ENCODE peak calls at places on chromosomes 1 and 21, in ten cellular contexts. S is T follicular helper cell; C is stimulated activated CD4-positive, alpha-beta T cell treated with anti-CD3 and anti-CD28 coated beads, TNF-alpha, amount 100 ng/mL, for 4 hours; K is trophoblast cell; T is mucosa of gallbladder; G is activated gamma-delta T cell; V is Caco-2; I is NCI-H82; L is activated T-cell treated with anti-CD3 and anti-CD28 coated beads for 4 hours; Z is LoVo. W is an unnamed sample.

GRCh38 chr1:100277866-100278265 is 11.8 kb downstream of the RTCA start:
- DNase-seq in S (peak; percentile 7), C (no peak), K (no peak), T (no peak), G (no peak), V (no peak), I (no peak), L (peak; percentile 19), Z (no peak), W (peak; percentile 21)

GRCh38 chr1:16900771-16901170 is 5.0 kb downstream of the RNU1-2 start:
- DNase-seq in S (no peak), C (no peak), K (no peak), T (no peak), G (no peak), V (peak; percentile 64), I (peak; percentile 98), L (no peak), Z (no peak), W (no peak)

GRCh38 chr1:208298593-208299233 is 54.5 kb upstream of the PLXNA2 start:
- DNase-seq in S (no peak), C (no peak), K (no peak), T (no peak), G (no peak), V (no peak), I (peak; percentile 46), L (no peak), Z (no peak), W (no peak)

GRCh38 chr1:14017531-14017961 is 317.6 kb downstream of the PRDM2 start:
- DNase-seq in S (no peak), C (no peak), K (no peak), T (peak; percentile 89), G (no peak), V (no peak), I (no peak), L (no peak), Z (no peak), W (no peak)

GRCh38 chr1:1421147-1421906 is at the start of gene ANKRD65:
- DNase-seq in S (no peak), C (no peak), K (no peak), T (no peak), G (no peak), V (no peak), I (peak; percentile 97), L (no peak), Z (no peak), W (no peak)

GRCh38 chr1:63615809-63616420 is 22.7 kb downstream of the PGM1 start:
- DNase-seq in S (peak; percentile 40), C (peak; percentile 1), K (peak; percentile 95), T (peak; percentile 78), G (no peak), V (peak; percentile 74), I (peak; percentile 87), L (peak; percentile 69), Z (peak; percentile 56), W (peak; percentile 67)

GRCh38 chr1:228288536-228289238 is 80.8 kb downstream of the OBSCN start:
- DNase-seq in S (no peak), C (no peak), K (no peak), T (no peak), G (no peak), V (no peak), I (no peak), L (no peak), Z (no peak), W (no peak)

GRCh38 chr1:119768778-119769177 is at the start of gene HMGCS2:
- DNase-seq in S (no peak), C (no peak), K (no peak), T (peak; percentile 63), G (no peak), V (no peak), I (no peak), L (no peak), Z (peak; percentile 75), W (no peak)

GRCh38 chr1:78640462-78640861 is 9.2 kb upstream of the IFI44 start:
- DNase-seq in S (no peak), C (no peak), K (no peak), T (no peak), G (no peak), V (no peak), I (no peak), L (no peak), Z (no peak), W (no peak)

GRCh38 chr1:180230791-180231505 is 884 bp downstream of the LHX4 start:
- DNase-seq in S (no peak), C (no peak), K (peak; percentile 88), T (no peak), G (no peak), V (peak; percentile 38), I (peak; percentile 74), L (no peak), Z (peak; percentile 72), W (no peak)

GRCh38 chr1:53734650-53735211 is 4.2 kb downstream of the GLIS1 start:
- DNase-seq in S (no peak), C (no peak), K (no peak), T (no peak), G (no peak), V (no peak), I (no peak), L (no peak), Z (no peak), W (no peak)

GRCh38 chr1:111471012-111471411 is 2.8 kb upstream of the C1orf162 start:
- DNase-seq in S (peak; percentile 65), C (no peak), K (no peak), T (peak; percentile 66), G (no peak), V (no peak), I (no peak), L (peak; percentile 44), Z (no peak), W (peak; percentile 69)

GRCh38 chr1:244089561-244089960 is 38.5 kb downstream of the ZBTB18 start:
- DNase-seq in S (no peak), C (no peak), K (peak; percentile 46), T (no peak), G (no peak), V (peak; percentile 39), I (no peak), L (no peak), Z (no peak), W (no peak)

GRCh38 chr1:208233978-208234377 is 10.2 kb downstream of the PLXNA2 start:
- DNase-seq in S (no peak), C (no peak), K (no peak), T (no peak), G (no peak), V (no peak), I (no peak), L (no peak), Z (no peak), W (no peak)

GRCh38 chr1:29453502-29454240 is 217.3 kb downstream of the PTPRU start:
- DNase-seq in S (no peak), C (no peak), K (peak; percentile 36), T (no peak), G (no peak), V (peak; percentile 26), I (peak; percentile 98), L (no peak), Z (peak; percentile 33), W (no peak)

GRCh38 chr21:18725653-18726052 is 322.1 kb upstream of the TMPRSS15 start:
- DNase-seq in S (no peak), C (no peak), K (no peak), T (no peak), G (no peak), V (peak; percentile 61), I (peak; percentile 56), L (no peak), Z (no peak), W (no peak)

GRCh38 chr1:184002071-184002470 is 35.5 kb downstream of the COLGALT2 start:
- DNase-seq in S (no peak), C (no peak), K (peak; percentile 36), T (peak; percentile 43), G (no peak), V (no peak), I (peak; percentile 70), L (no peak), Z (peak; percentile 60), W (no peak)

GRCh38 chr1:14606632-14607031 is 8.1 kb downstream of the KAZN start:
- DNase-seq in S (no peak), C (no peak), K (no peak), T (no peak), G (no peak), V (no peak), I (peak; percentile 22), L (no peak), Z (no peak), W (no peak)

GRCh38 chr1:212525479-212526110 is 83.0 kb upstream of the ATF3 start:
- DNase-seq in S (no peak), C (no peak), K (peak; percentile 55), T (no peak), G (no peak), V (no peak), I (no peak), L (no peak), Z (no peak), W (no peak)

GRCh38 chr1:226064816-226065248 is 2.3 kb downstream of the H3-3A start:
- DNase-seq in S (peak; percentile 21), C (no peak), K (peak; percentile 65), T (peak; percentile 56), G (no peak), V (peak; percentile 45), I (peak; percentile 79), L (peak; percentile 27), Z (peak; percentile 34), W (peak; percentile 63)

GRCh38 chr1:158999301-159000069 is 10.2 kb upstream of the IFI16 start:
- DNase-seq in S (no peak), C (no peak), K (peak; percentile 12), T (peak; percentile 80), G (no peak), V (no peak), I (peak; percentile 30), L (no peak), Z (no peak), W (no peak)

GRCh38 chr1:100360790-100361232 is 8.5 kb downstream of the CDC14A start:
- DNase-seq in S (no peak), C (no peak), K (no peak), T (no peak), G (no peak), V (no peak), I (no peak), L (no peak), Z (peak; percentile 67), W (no peak)

GRCh38 chr1:37602750-37603694 is 7.3 kb upstream of the GNL2 start:
- DNase-seq in S (peak; percentile 15), C (no peak), K (peak; percentile 71), T (peak; percentile 18), G (no peak), V (peak; percentile 46), I (peak; percentile 82), L (peak; percentile 38), Z (peak; percentile 42), W (peak; percentile 5)

W was measured in T-helper 1 cell.